ENCODE peak calls at places on chromosomes 7 and 10, in six cellular contexts. One of them, this sample, is unnamed.

GRCh38 chr7:122038904-122039303 is 105.1 kb downstream of the AASS start:
- DNase-seq in activated CD8-positive, alpha-beta memory T cell treated with anti-CD3 and anti-CD28 coated beads, Interleukin-2, amount 50 U/mL, for 48 hours: no peak
- DNase-seq in stimulated activated CD8-positive, alpha-beta memory T cell treated with anti-CD3 and anti-CD28 coated beads, Interleukin-4, amount 100 ng/mL, for 4 hours: no peak
- DNase-seq in GM12891: no peak
- DNase-seq in T47D: no peak
- DNase-seq in fibroblast of the conjunctiva: no peak
- DNase-seq in this sample: no peak

GRCh38 chr7:29807179-29807841 is 1.0 kb downstream of the WIPF3 start:
- DNase-seq in GM12891: no peak
- DNase-seq in T47D: no peak
- DNase-seq in activated CD8-positive, alpha-beta memory T cell treated with anti-CD3 and anti-CD28 coated beads, Interleukin-2, amount 50 U/mL, for 48 hours: no peak
- DNase-seq in fibroblast of the conjunctiva: no peak
- DNase-seq in stimulated activated CD8-positive, alpha-beta memory T cell treated with anti-CD3 and anti-CD28 coated beads, Interleukin-4, amount 100 ng/mL, for 4 hours: no peak
- DNase-seq in this sample: no peak

GRCh38 chr7:114720725-114721124 is 201.2 kb upstream of the MDFIC start:
- DNase-seq in stimulated activated CD8-positive, alpha-beta memory T cell treated with anti-CD3 and anti-CD28 coated beads, Interleukin-4, amount 100 ng/mL, for 4 hours: no peak
- DNase-seq in activated CD8-positive, alpha-beta memory T cell treated with anti-CD3 and anti-CD28 coated beads, Interleukin-2, amount 50 U/mL, for 48 hours: no peak
- DNase-seq in T47D: no peak
- DNase-seq in GM12891: no peak
- DNase-seq in fibroblast of the conjunctiva: no peak
- DNase-seq in this sample: no peak

GRCh38 chr10:124152139-124152780 is 58.9 kb upstream of the CHST15 start:
- DNase-seq in fibroblast of the conjunctiva: peak; percentile 69
- DNase-seq in activated CD8-positive, alpha-beta memory T cell treated with anti-CD3 and anti-CD28 coated beads, Interleukin-2, amount 50 U/mL, for 48 hours: no peak
- DNase-seq in T47D: no peak
- DNase-seq in GM12891: no peak
- DNase-seq in stimulated activated CD8-positive, alpha-beta memory T cell treated with anti-CD3 and anti-CD28 coated beads, Interleukin-4, amount 100 ng/mL, for 4 hours: no peak
- DNase-seq in this sample: no peak

GRCh38 chr7:77626515-77627306 is 69.5 kb upstream of the RSBN1L start:
- DNase-seq in fibroblast of the conjunctiva: no peak
- DNase-seq in T47D: no peak
- DNase-seq in GM12891: no peak
- DNase-seq in stimulated activated CD8-positive, alpha-beta memory T cell treated with anti-CD3 and anti-CD28 coated beads, Interleukin-4, amount 100 ng/mL, for 4 hours: no peak
- DNase-seq in activated CD8-positive, alpha-beta memory T cell treated with anti-CD3 and anti-CD28 coated beads, Interleukin-2, amount 50 U/mL, for 48 hours: no peak
- DNase-seq in this sample: no peak

GRCh38 chr10:49151025-49151445 is 17.2 kb upstream of the FAM170B start:
- DNase-seq in stimulated activated CD8-positive, alpha-beta memory T cell treated with anti-CD3 and anti-CD28 coated beads, Interleukin-4, amount 100 ng/mL, for 4 hours: no peak
- DNase-seq in activated CD8-positive, alpha-beta memory T cell treated with anti-CD3 and anti-CD28 coated beads, Interleukin-2, amount 50 U/mL, for 48 hours: no peak
- DNase-seq in fibroblast of the conjunctiva: no peak
- DNase-seq in T47D: no peak
- DNase-seq in GM12891: no peak
- DNase-seq in this sample: no peak

GRCh38 chr7:101815826-101816488 is 1.5 kb upstream of the CUX1 start:
- DNase-seq in T47D: peak; percentile 87
- DNase-seq in activated CD8-positive, alpha-beta memory T cell treated with anti-CD3 and anti-CD28 coated beads, Interleukin-2, amount 50 U/mL, for 48 hours: peak; percentile 84
- DNase-seq in stimulated activated CD8-positive, alpha-beta memory T cell treated with anti-CD3 and anti-CD28 coated beads, Interleukin-4, amount 100 ng/mL, for 4 hours: peak; percentile 35
- DNase-seq in fibroblast of the conjunctiva: peak; percentile 51
- DNase-seq in GM12891: peak; percentile 73
- DNase-seq in this sample: peak; percentile 35

GRCh38 chr10:126321455-126321854 is 66.8 kb downstream of the ADAM12 start:
- DNase-seq in activated CD8-positive, alpha-beta memory T cell treated with anti-CD3 and anti-CD28 coated beads, Interleukin-2, amount 50 U/mL, for 48 hours: no peak
- DNase-seq in fibroblast of the conjunctiva: no peak
- DNase-seq in GM12891: no peak
- DNase-seq in T47D: no peak
- DNase-seq in stimulated activated CD8-positive, alpha-beta memory T cell treated with anti-CD3 and anti-CD28 coated beads, Interleukin-4, amount 100 ng/mL, for 4 hours: no peak
- DNase-seq in this sample: no peak

GRCh38 chr7:105439174-105439893 is 50.6 kb upstream of the SRPK2 start:
- DNase-seq in GM12891: no peak
- DNase-seq in fibroblast of the conjunctiva: no peak
- DNase-seq in activated CD8-positive, alpha-beta memory T cell treated with anti-CD3 and anti-CD28 coated beads, Interleukin-2, amount 50 U/mL, for 48 hours: no peak
- DNase-seq in stimulated activated CD8-positive, alpha-beta memory T cell treated with anti-CD3 and anti-CD28 coated beads, Interleukin-4, amount 100 ng/mL, for 4 hours: no peak
- DNase-seq in T47D: no peak
- DNase-seq in this sample: no peak

GRCh38 chr10:69374242-69374641 is 42.5 kb downstream of the TACR2 start:
- DNase-seq in stimulated activated CD8-positive, alpha-beta memory T cell treated with anti-CD3 and anti-CD28 coated beads, Interleukin-4, amount 100 ng/mL, for 4 hours: no peak
- DNase-seq in T47D: no peak
- DNase-seq in fibroblast of the conjunctiva: no peak
- DNase-seq in activated CD8-positive, alpha-beta memory T cell treated with anti-CD3 and anti-CD28 coated beads, Interleukin-2, amount 50 U/mL, for 48 hours: no peak
- DNase-seq in GM12891: no peak
- DNase-seq in this sample: no peak

GRCh38 chr7:128044064-128044463 is 12.8 kb upstream of the LRRC4 start:
- DNase-seq in fibroblast of the conjunctiva: no peak
- DNase-seq in stimulated activated CD8-positive, alpha-beta memory T cell treated with anti-CD3 and anti-CD28 coated beads, Interleukin-4, amount 100 ng/mL, for 4 hours: no peak
- DNase-seq in T47D: no peak
- DNase-seq in activated CD8-positive, alpha-beta memory T cell treated with anti-CD3 and anti-CD28 coated beads, Interleukin-2, amount 50 U/mL, for 48 hours: no peak
- DNase-seq in GM12891: no peak
- DNase-seq in this sample: no peak

GRCh38 chr7:150375662-150376521 is 3.2 kb upstream of the ZNF775 start:
- DNase-seq in T47D: no peak
- DNase-seq in activated CD8-positive, alpha-beta memory T cell treated with anti-CD3 and anti-CD28 coated beads, Interleukin-2, amount 50 U/mL, for 48 hours: no peak
- DNase-seq in stimulated activated CD8-positive, alpha-beta memory T cell treated with anti-CD3 and anti-CD28 coated beads, Interleukin-4, amount 100 ng/mL, for 4 hours: no peak
- DNase-seq in fibroblast of the conjunctiva: no peak
- DNase-seq in GM12891: no peak
- DNase-seq in this sample: no peak

GRCh38 chr10:92573091-92573797 is 649 bp downstream of the IDE start:
- DNase-seq in fibroblast of the conjunctiva: no peak
- DNase-seq in stimulated activated CD8-positive, alpha-beta memory T cell treated with anti-CD3 and anti-CD28 coated beads, Interleukin-4, amount 100 ng/mL, for 4 hours: no peak
- DNase-seq in GM12891: no peak
- DNase-seq in T47D: peak; percentile 45
- DNase-seq in activated CD8-positive, alpha-beta memory T cell treated with anti-CD3 and anti-CD28 coated beads, Interleukin-2, amount 50 U/mL, for 48 hours: peak; percentile 78
- DNase-seq in this sample: no peak

GRCh38 chr7:35605760-35606159 is 89.2 kb downstream of the HERPUD2 start:
- DNase-seq in GM12891: no peak
- DNase-seq in T47D: no peak
- DNase-seq in stimulated activated CD8-positive, alpha-beta memory T cell treated with anti-CD3 and anti-CD28 coated beads, Interleukin-4, amount 100 ng/mL, for 4 hours: no peak
- DNase-seq in fibroblast of the conjunctiva: peak; percentile 38
- DNase-seq in activated CD8-positive, alpha-beta memory T cell treated with anti-CD3 and anti-CD28 coated beads, Interleukin-2, amount 50 U/mL, for 48 hours: no peak
- DNase-seq in this sample: no peak

GRCh38 chr7:113394856-113395255 is 276.5 kb upstream of the SMIM30 start:
- DNase-seq in GM12891: no peak
- DNase-seq in T47D: no peak
- DNase-seq in activated CD8-positive, alpha-beta memory T cell treated with anti-CD3 and anti-CD28 coated beads, Interleukin-2, amount 50 U/mL, for 48 hours: no peak
- DNase-seq in stimulated activated CD8-positive, alpha-beta memory T cell treated with anti-CD3 and anti-CD28 coated beads, Interleukin-4, amount 100 ng/mL, for 4 hours: no peak
- DNase-seq in fibroblast of the conjunctiva: no peak
- DNase-seq in this sample: no peak

GRCh38 chr7:139118234-139118802 is 8.8 kb upstream of the ZC3HAV1 start:
- DNase-seq in GM12891: no peak
- DNase-seq in T47D: no peak
- DNase-seq in stimulated activated CD8-positive, alpha-beta memory T cell treated with anti-CD3 and anti-CD28 coated beads, Interleukin-4, amount 100 ng/mL, for 4 hours: no peak
- DNase-seq in activated CD8-positive, alpha-beta memory T cell treated with anti-CD3 and anti-CD28 coated beads, Interleukin-2, amount 50 U/mL, for 48 hours: no peak
- DNase-seq in fibroblast of the conjunctiva: no peak
- DNase-seq in this sample: no peak

GRCh38 chr10:95266674-95267095 is 24.1 kb downstream of the PDLIM1 start:
- DNase-seq in fibroblast of the conjunctiva: peak; percentile 41
- DNase-seq in activated CD8-positive, alpha-beta memory T cell treated with anti-CD3 and anti-CD28 coated beads, Interleukin-2, amount 50 U/mL, for 48 hours: no peak
- DNase-seq in GM12891: peak; percentile 39
- DNase-seq in T47D: no peak
- DNase-seq in stimulated activated CD8-positive, alpha-beta memory T cell treated with anti-CD3 and anti-CD28 coated beads, Interleukin-4, amount 100 ng/mL, for 4 hours: no peak
- DNase-seq in this sample: no peak

GRCh38 chr7:3309140-3309539 is 8.1 kb downstream of the SDK1 start:
- DNase-seq in fibroblast of the conjunctiva: no peak
- DNase-seq in activated CD8-positive, alpha-beta memory T cell treated with anti-CD3 and anti-CD28 coated beads, Interleukin-2, amount 50 U/mL, for 48 hours: no peak
- DNase-seq in stimulated activated CD8-positive, alpha-beta memory T cell treated with anti-CD3 and anti-CD28 coated beads, Interleukin-4, amount 100 ng/mL, for 4 hours: no peak
- DNase-seq in T47D: no peak
- DNase-seq in GM12891: no peak
- DNase-seq in this sample: no peak

GRCh38 chr7:55476852-55477780 is 95.2 kb downstream of the VOPP1 start:
- DNase-seq in T47D: no peak
- DNase-seq in fibroblast of the conjunctiva: no peak
- DNase-seq in stimulated activated CD8-positive, alpha-beta memory T cell treated with anti-CD3 and anti-CD28 coated beads, Interleukin-4, amount 100 ng/mL, for 4 hours: no peak
- DNase-seq in GM12891: no peak
- DNase-seq in activated CD8-positive, alpha-beta memory T cell treated with anti-CD3 and anti-CD28 coated beads, Interleukin-2, amount 50 U/mL, for 48 hours: no peak
- DNase-seq in this sample: no peak

GRCh38 chr7:7970620-7971307 is 2.2 kb downstream of the GLCCI1 start:
- DNase-seq in GM12891: no peak
- DNase-seq in stimulated activated CD8-positive, alpha-beta memory T cell treated with anti-CD3 and anti-CD28 coated beads, Interleukin-4, amount 100 ng/mL, for 4 hours: no peak
- DNase-seq in activated CD8-positive, alpha-beta memory T cell treated with anti-CD3 and anti-CD28 coated beads, Interleukin-2, amount 50 U/mL, for 48 hours: no peak
- DNase-seq in fibroblast of the conjunctiva: no peak
- DNase-seq in T47D: peak; percentile 28
- DNase-seq in this sample: no peak

GRCh38 chr7:117021960-117022359 is 68.7 kb downstream of the ST7 start:
- DNase-seq in activated CD8-positive, alpha-beta memory T cell treated with anti-CD3 and anti-CD28 coated beads, Interleukin-2, amount 50 U/mL, for 48 hours: no peak
- DNase-seq in fibroblast of the conjunctiva: no peak
- DNase-seq in stimulated activated CD8-positive, alpha-beta memory T cell treated with anti-CD3 and anti-CD28 coated beads, Interleukin-4, amount 100 ng/mL, for 4 hours: no peak
- DNase-seq in T47D: no peak
- DNase-seq in GM12891: no peak
- DNase-seq in this sample: no peak

GRCh38 chr10:127853868-127854768 is 38.6 kb downstream of the CLRN3 start:
- DNase-seq in stimulated activated CD8-positive, alpha-beta memory T cell treated with anti-CD3 and anti-CD28 coated beads, Interleukin-4, amount 100 ng/mL, for 4 hours: no peak
- DNase-seq in fibroblast of the conjunctiva: peak; percentile 31
- DNase-seq in activated CD8-positive, alpha-beta memory T cell treated with anti-CD3 and anti-CD28 coated beads, Interleukin-2, amount 50 U/mL, for 48 hours: peak; percentile 69
- DNase-seq in GM12891: peak; percentile 64
- DNase-seq in T47D: peak; percentile 73
- DNase-seq in this sample: peak; percentile 7

GRCh38 chr7:22372863-22373262 is 15.9 kb upstream of the RAPGEF5 start:
- DNase-seq in stimulated activated CD8-positive, alpha-beta memory T cell treated with anti-CD3 and anti-CD28 coated beads, Interleukin-4, amount 100 ng/mL, for 4 hours: no peak
- DNase-seq in activated CD8-positive, alpha-beta memory T cell treated with anti-CD3 and anti-CD28 coated beads, Interleukin-2, amount 50 U/mL, for 48 hours: no peak
- DNase-seq in T47D: no peak
- DNase-seq in GM12891: no peak
- DNase-seq in fibroblast of the conjunctiva: no peak
- DNase-seq in this sample: no peak

GRCh38 chr7:118734541-118734940 is 510.0 kb downstream of the ANKRD7 start:
- DNase-seq in stimulated activated CD8-positive, alpha-beta memory T cell treated with anti-CD3 and anti-CD28 coated beads, Interleukin-4, amount 100 ng/mL, for 4 hours: no peak
- DNase-seq in T47D: no peak
- DNase-seq in GM12891: no peak
- DNase-seq in activated CD8-positive, alpha-beta memory T cell treated with anti-CD3 and anti-CD28 coated beads, Interleukin-2, amount 50 U/mL, for 48 hours: no peak
- DNase-seq in fibroblast of the conjunctiva: no peak
- DNase-seq in this sample: no peak

GRCh38 chr7:83832009-83832408 is 183.1 kb upstream of the SEMA3E start:
- DNase-seq in GM12891: no peak
- DNase-seq in activated CD8-positive, alpha-beta memory T cell treated with anti-CD3 and anti-CD28 coated beads, Interleukin-2, amount 50 U/mL, for 48 hours: no peak
- DNase-seq in stimulated activated CD8-positive, alpha-beta memory T cell treated with anti-CD3 and anti-CD28 coated beads, Interleukin-4, amount 100 ng/mL, for 4 hours: no peak
- DNase-seq in T47D: no peak
- DNase-seq in fibroblast of the conjunctiva: no peak
- DNase-seq in this sample: no peak

GRCh38 chr10:35335133-35335532 is 1.2 kb upstream of the CCNY start:
- DNase-seq in stimulated activated CD8-positive, alpha-beta memory T cell treated with anti-CD3 and anti-CD28 coated beads, Interleukin-4, amount 100 ng/mL, for 4 hours: no peak
- DNase-seq in GM12891: no peak
- DNase-seq in T47D: no peak
- DNase-seq in fibroblast of the conjunctiva: no peak
- DNase-seq in activated CD8-positive, alpha-beta memory T cell treated with anti-CD3 and anti-CD28 coated beads, Interleukin-2, amount 50 U/mL, for 48 hours: no peak
- DNase-seq in this sample: no peak

GRCh38 chr10:35711615-35712411 is 69.7 kb upstream of the FZD8 start:
- DNase-seq in GM12891: no peak
- DNase-seq in fibroblast of the conjunctiva: no peak
- DNase-seq in T47D: no peak
- DNase-seq in activated CD8-positive, alpha-beta memory T cell treated with anti-CD3 and anti-CD28 coated beads, Interleukin-2, amount 50 U/mL, for 48 hours: no peak
- DNase-seq in stimulated activated CD8-positive, alpha-beta memory T cell treated with anti-CD3 and anti-CD28 coated beads, Interleukin-4, amount 100 ng/mL, for 4 hours: no peak
- DNase-seq in this sample: no peak

GRCh38 chr7:41869596-41869995 is 166.7 kb upstream of the INHBA start:
- DNase-seq in GM12891: no peak
- DNase-seq in activated CD8-positive, alpha-beta memory T cell treated with anti-CD3 and anti-CD28 coated beads, Interleukin-2, amount 50 U/mL, for 48 hours: no peak
- DNase-seq in fibroblast of the conjunctiva: no peak
- DNase-seq in T47D: no peak
- DNase-seq in stimulated activated CD8-positive, alpha-beta memory T cell treated with anti-CD3 and anti-CD28 coated beads, Interleukin-4, amount 100 ng/mL, for 4 hours: no peak
- DNase-seq in this sample: no peak

GRCh38 chr7:1087462-1087809 is 477 bp upstream of the GPER1 start:
- DNase-seq in T47D: no peak
- DNase-seq in stimulated activated CD8-positive, alpha-beta memory T cell treated with anti-CD3 and anti-CD28 coated beads, Interleukin-4, amount 100 ng/mL, for 4 hours: no peak
- DNase-seq in activated CD8-positive, alpha-beta memory T cell treated with anti-CD3 and anti-CD28 coated beads, Interleukin-2, amount 50 U/mL, for 48 hours: no peak
- DNase-seq in GM12891: no peak
- DNase-seq in fibroblast of the conjunctiva: peak; percentile 5
- DNase-seq in this sample: no peak

GRCh38 chr7:2527505-2528464 is 8.2 kb downstream of the LFNG start:
- DNase-seq in T47D: no peak
- DNase-seq in GM12891: no peak
- DNase-seq in fibroblast of the conjunctiva: peak; percentile 31
- DNase-seq in stimulated activated CD8-positive, alpha-beta memory T cell treated with anti-CD3 and anti-CD28 coated beads, Interleukin-4, amount 100 ng/mL, for 4 hours: no peak
- DNase-seq in activated CD8-positive, alpha-beta memory T cell treated with anti-CD3 and anti-CD28 coated beads, Interleukin-2, amount 50 U/mL, for 48 hours: no peak
- DNase-seq in this sample: no peak

GRCh38 chr7:110590415-110590814 is 500.5 kb upstream of the LRRN3 start:
- DNase-seq in fibroblast of the conjunctiva: no peak
- DNase-seq in GM12891: no peak
- DNase-seq in T47D: no peak
- DNase-seq in activated CD8-positive, alpha-beta memory T cell treated with anti-CD3 and anti-CD28 coated beads, Interleukin-2, amount 50 U/mL, for 48 hours: no peak
- DNase-seq in stimulated activated CD8-positive, alpha-beta memory T cell treated with anti-CD3 and anti-CD28 coated beads, Interleukin-4, amount 100 ng/mL, for 4 hours: no peak
- DNase-seq in this sample: no peak

GRCh38 chr7:158094671-158095256 is 492.9 kb downstream of the PTPRN2 start:
- DNase-seq in activated CD8-positive, alpha-beta memory T cell treated with anti-CD3 and anti-CD28 coated beads, Interleukin-2, amount 50 U/mL, for 48 hours: no peak
- DNase-seq in T47D: no peak
- DNase-seq in fibroblast of the conjunctiva: no peak
- DNase-seq in stimulated activated CD8-positive, alpha-beta memory T cell treated with anti-CD3 and anti-CD28 coated beads, Interleukin-4, amount 100 ng/mL, for 4 hours: no peak
- DNase-seq in GM12891: no peak
- DNase-seq in this sample: no peak

GRCh38 chr7:99012722-99013121 is 131.2 kb downstream of the SMURF1 start:
- DNase-seq in activated CD8-positive, alpha-beta memory T cell treated with anti-CD3 and anti-CD28 coated beads, Interleukin-2, amount 50 U/mL, for 48 hours: peak; percentile 15
- DNase-seq in fibroblast of the conjunctiva: no peak
- DNase-seq in stimulated activated CD8-positive, alpha-beta memory T cell treated with anti-CD3 and anti-CD28 coated beads, Interleukin-4, amount 100 ng/mL, for 4 hours: no peak
- DNase-seq in T47D: no peak
- DNase-seq in GM12891: no peak
- DNase-seq in this sample: no peak

GRCh38 chr10:127952918-127953317 is 46.0 kb downstream of the PTPRE start:
- DNase-seq in GM12891: no peak
- DNase-seq in T47D: no peak
- DNase-seq in stimulated activated CD8-positive, alpha-beta memory T cell treated with anti-CD3 and anti-CD28 coated beads, Interleukin-4, amount 100 ng/mL, for 4 hours: no peak
- DNase-seq in activated CD8-positive, alpha-beta memory T cell treated with anti-CD3 and anti-CD28 coated beads, Interleukin-2, amount 50 U/mL, for 48 hours: no peak
- DNase-seq in fibroblast of the conjunctiva: no peak
- DNase-seq in this sample: no peak

GRCh38 chr7:128940494-128941322 is 3.0 kb downstream of the IRF5 start:
- DNase-seq in activated CD8-positive, alpha-beta memory T cell treated with anti-CD3 and anti-CD28 coated beads, Interleukin-2, amount 50 U/mL, for 48 hours: peak; percentile 57
- DNase-seq in stimulated activated CD8-positive, alpha-beta memory T cell treated with anti-CD3 and anti-CD28 coated beads, Interleukin-4, amount 100 ng/mL, for 4 hours: no peak
- DNase-seq in GM12891: peak; percentile 84
- DNase-seq in fibroblast of the conjunctiva: no peak
- DNase-seq in T47D: no peak
- DNase-seq in this sample: peak; percentile 28

GRCh38 chr10:107814865-107815487 is 650.5 kb upstream of the SORCS1 start:
- DNase-seq in T47D: peak; percentile 4
- DNase-seq in GM12891: peak; percentile 5
- DNase-seq in stimulated activated CD8-positive, alpha-beta memory T cell treated with anti-CD3 and anti-CD28 coated beads, Interleukin-4, amount 100 ng/mL, for 4 hours: no peak
- DNase-seq in fibroblast of the conjunctiva: peak; percentile 33
- DNase-seq in activated CD8-positive, alpha-beta memory T cell treated with anti-CD3 and anti-CD28 coated beads, Interleukin-2, amount 50 U/mL, for 48 hours: no peak
- DNase-seq in this sample: no peak

This sample was measured in esophagus squamous epithelium.